ENCODE peak calls at places on chromosomes 12 and 14, in four cellular contexts. C is A549; Z is CD8-positive, alpha-beta T cell; E is keratinocyte. N is an unnamed sample.

GRCh38 chr14:24246765-24247212 is 4.4 kb upstream of the TINF2 start:
- DNase-seq in C (no peak), Z (no peak), E (no peak), N (peak)

GRCh38 chr12:104656383-104656782 is 199.6 kb downstream of the CHST11 start:
- DNase-seq in C (no peak), Z (no peak), E (no peak), N (no peak)

GRCh38 chr14:106506901-106507305 is 980.5 kb downstream of the TMEM121 start:
- DNase-seq in C (no peak), Z (peak), E (no peak), N (no peak)

GRCh38 chr14:49641697-49642129 is 6.7 kb upstream of the DNAAF2 start:
- DNase-seq in C (no peak), Z (no peak), E (no peak), N (no peak)

GRCh38 chr14:73741876-73742519 is 27.8 kb upstream of the PNMA1 start:
- DNase-seq in C (no peak), Z (no peak), E (no peak), N (no peak)

GRCh38 chr12:127145929-127146789 is 1120.8 kb upstream of the TMEM132C start:
- DNase-seq in C (peak), Z (peak), E (no peak), N (no peak)

GRCh38 chr12:3313655-3314305 is 177.2 kb upstream of the PRMT8 start:
- DNase-seq in C (peak), Z (no peak), E (no peak), N (no peak)

GRCh38 chr12:108811411-108812185 is 45.8 kb downstream of the SSH1 start:
- DNase-seq in C (no peak), Z (no peak), E (no peak), N (no peak)

GRCh38 chr12:108649668-108650067 is 16.0 kb upstream of the SELPLG start:
- DNase-seq in C (peak), Z (no peak), E (no peak), N (no peak)

GRCh38 chr14:93648440-93649168 is 139.7 kb downstream of the PRIMA1 start:
- DNase-seq in C (peak), Z (no peak), E (no peak), N (no peak)

GRCh38 chr14:22472935-22473854 is 115.8 kb downstream of the DAD1 start:
- DNase-seq in C (peak), Z (no peak), E (no peak), N (no peak)

GRCh38 chr14:74019743-74020142 is 594 bp downstream of the BBOF1 start:
- DNase-seq in C (peak), Z (no peak), E (no peak), N (no peak)

GRCh38 chr12:130626601-130627000 is 89.5 kb downstream of the RIMBP2 start:
- DNase-seq in C (no peak), Z (no peak), E (no peak), N (no peak)

GRCh38 chr14:31090872-31091764 is 64.9 kb upstream of the STRN3 start:
- DNase-seq in C (peak), Z (no peak), E (no peak), N (no peak)

GRCh38 chr14:64755661-64756265 is 51.5 kb downstream of the PLEKHG3 start:
- DNase-seq in C (no peak), Z (peak), E (peak), N (no peak)

GRCh38 chr14:91399868-91400640 is 17.6 kb downstream of the CCDC88C start:
- DNase-seq in C (no peak), Z (no peak), E (no peak), N (peak)

GRCh38 chr12:50642035-50642451 is 121.9 kb upstream of the ATF1 start:
- DNase-seq in C (peak), Z (no peak), E (no peak), N (no peak)

GRCh38 chr14:93099643-93100042 is 16.1 kb downstream of the ITPK1 start:
- DNase-seq in C (no peak), Z (no peak), E (no peak), N (no peak)

GRCh38 chr14:54784060-54784459 is 118.6 kb downstream of the GCH1 start:
- DNase-seq in C (no peak), Z (no peak), E (no peak), N (no peak)

GRCh38 chr12:93407283-93407962 is 29.7 kb downstream of the NUDT4 start:
- DNase-seq in C (no peak), Z (no peak), E (no peak), N (no peak)

GRCh38 chr14:30005114-30005698 is 77.6 kb upstream of the PRKD1 start:
- DNase-seq in C (peak), Z (no peak), E (no peak), N (no peak)

GRCh38 chr14:57136669-57137068 is 132.0 kb downstream of the EXOC5 start:
- DNase-seq in C (no peak), Z (no peak), E (no peak), N (no peak)

GRCh38 chr12:106251636-106252035 is 3.8 kb upstream of the CKAP4 start:
- DNase-seq in C (no peak), Z (no peak), E (no peak), N (no peak)

GRCh38 chr12:100170313-100170858 is 27.7 kb upstream of the BLTP3B start:
- DNase-seq in C (no peak), Z (no peak), E (no peak), N (no peak)

GRCh38 chr12:48815281-48816110 is 2.8 kb upstream of the CACNB3 start:
- DNase-seq in C (peak), Z (no peak), E (no peak), N (no peak)

GRCh38 chr12:77019920-77020319 is 45.4 kb downstream of the E2F7 start:
- DNase-seq in C (no peak), Z (no peak), E (no peak), N (no peak)

GRCh38 chr12:22765731-22766130 is 140.8 kb downstream of the ETNK1 start:
- DNase-seq in C (no peak), Z (no peak), E (no peak), N (no peak)
- TF ChIP-seq CTCF in C (no peak), Z (no peak), E (no peak), N (no peak)

DNA sequence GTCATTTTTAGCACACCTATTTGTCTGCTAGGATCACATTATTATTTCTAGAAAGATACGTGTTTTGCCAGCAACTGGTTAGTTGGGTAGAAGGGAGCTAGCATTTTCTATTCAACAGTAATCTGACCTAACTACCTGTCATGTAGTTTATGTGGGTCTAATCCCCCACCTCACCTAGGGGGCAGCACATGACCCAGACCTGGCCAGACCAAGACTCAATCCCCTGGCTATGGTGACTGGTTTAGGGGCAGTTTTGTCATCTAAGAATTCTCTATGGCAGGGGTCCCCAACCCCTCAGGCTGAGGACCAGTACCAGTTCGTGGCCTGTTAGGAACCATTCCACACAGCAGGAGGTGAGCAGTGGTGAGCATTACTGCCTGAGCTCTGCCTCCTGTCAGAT is 29.5 kb upstream of the EVL start:
- DNase-seq in C (no peak), Z (no peak), E (no peak), N (no peak)
- TF ChIP-seq CTCF in C (no peak), Z (no peak), E (no peak), N (no peak)

GRCh38 chr12:54300267-54300731 is 516 bp downstream of the NFE2 start:
- DNase-seq in C (no peak), Z (no peak), E (no peak), N (no peak)

GRCh38 chr12:54299515-54300266 is 1.1 kb downstream of the NFE2 start:
- DNase-seq in C (no peak), Z (no peak), E (no peak), N (no peak)

GRCh38 chr12:54301428-54302045 is 722 bp upstream of the NFE2 start:
- DNase-seq in C (no peak), Z (no peak), E (no peak), N (no peak)

GRCh38 chr12:54298904-54299303 is 1.9 kb downstream of the NFE2 start:
- DNase-seq in C (no peak), Z (no peak), E (no peak), N (no peak)

DNA sequence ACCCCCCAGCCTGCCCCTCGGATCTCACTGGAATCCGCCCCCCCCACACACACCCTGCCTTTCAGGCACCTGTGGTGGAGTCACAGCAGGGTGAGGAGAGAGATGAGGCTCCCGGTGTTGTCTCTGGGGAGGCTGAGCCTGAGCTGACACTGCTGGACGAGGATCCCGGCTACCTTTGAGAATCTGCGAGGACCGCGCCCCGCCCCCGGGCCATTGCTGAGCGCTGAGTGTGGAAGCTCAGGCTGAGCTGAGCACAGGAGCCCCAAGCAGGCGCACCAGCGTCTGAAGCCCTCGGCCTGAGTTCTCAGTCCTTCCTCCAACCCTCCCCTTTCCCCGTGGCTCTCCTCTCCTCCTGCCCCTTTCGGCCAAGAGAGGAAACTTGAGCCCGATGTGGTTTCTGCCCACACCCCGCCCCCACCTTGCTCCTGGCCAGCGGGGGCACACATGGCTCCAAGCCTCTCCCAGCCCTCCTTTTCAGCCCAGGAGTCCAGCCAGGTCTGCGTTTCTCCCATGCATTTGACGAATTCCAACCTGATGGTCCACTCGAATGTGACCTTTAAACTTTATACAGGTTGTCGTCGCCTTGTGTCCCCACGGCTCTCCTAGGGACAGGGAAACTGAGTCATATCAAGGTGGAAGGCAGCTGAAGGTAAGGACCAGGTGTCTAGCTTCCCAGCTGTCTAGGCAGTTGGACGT is at the start of gene NFE2:
- DNase-seq in C (peak), Z (no peak), E (no peak), N (no peak)
- TF ChIP-seq CTCF in C (no peak), Z (no peak), E (no peak), N (no peak)

DNA sequence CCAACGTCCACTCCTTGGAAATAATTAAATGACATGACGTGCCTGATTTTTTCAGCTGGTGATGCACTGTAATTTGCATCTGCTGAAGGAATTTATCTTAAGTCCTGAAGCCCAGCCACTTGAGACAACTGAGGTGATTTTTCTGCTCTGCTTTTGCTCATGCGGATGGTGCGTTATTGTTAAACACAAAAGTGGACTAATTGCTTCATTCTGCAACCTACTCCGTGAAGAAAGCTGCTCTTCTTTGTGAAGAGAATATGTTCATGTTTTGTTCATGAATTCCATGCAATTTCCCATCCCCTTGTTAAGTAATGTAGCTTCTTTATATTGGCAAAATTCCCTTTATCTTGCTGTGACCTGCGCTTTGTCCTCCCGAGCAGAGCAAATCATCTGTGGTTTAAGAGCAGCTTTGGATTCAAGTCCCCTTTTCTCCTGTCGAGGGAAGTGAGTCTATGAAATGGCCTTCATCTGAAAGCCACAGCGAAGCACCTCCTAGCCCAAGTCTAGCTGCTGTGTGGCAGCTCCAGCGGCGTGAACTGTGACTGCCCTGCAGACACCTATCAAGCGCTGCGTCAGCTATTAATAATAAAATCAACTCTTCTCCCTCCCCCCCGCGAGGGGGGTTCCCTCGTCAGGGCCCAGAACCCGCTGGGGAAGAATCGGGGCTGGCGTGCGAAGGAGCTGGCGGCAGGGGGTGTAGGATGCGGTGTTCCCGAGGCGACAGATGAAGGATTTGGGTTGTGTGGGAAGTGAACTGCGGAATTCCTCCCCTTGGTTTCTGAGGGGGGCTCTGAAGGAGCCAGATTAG is 867 bp upstream of the ATP2A2 start:
- DNase-seq in C (peak), Z (peak), E (no peak), N (no peak)
- TF ChIP-seq CTCF in C (no peak), Z (no peak), E (no peak), N (no peak)

GRCh38 chr12:59365133-59365532 is 230.7 kb upstream of the SLC16A7 start:
- DNase-seq in C (no peak), Z (no peak), E (no peak), N (no peak)
- TF ChIP-seq CTCF in C (no peak), Z (no peak), E (no peak), N (no peak)

DNA sequence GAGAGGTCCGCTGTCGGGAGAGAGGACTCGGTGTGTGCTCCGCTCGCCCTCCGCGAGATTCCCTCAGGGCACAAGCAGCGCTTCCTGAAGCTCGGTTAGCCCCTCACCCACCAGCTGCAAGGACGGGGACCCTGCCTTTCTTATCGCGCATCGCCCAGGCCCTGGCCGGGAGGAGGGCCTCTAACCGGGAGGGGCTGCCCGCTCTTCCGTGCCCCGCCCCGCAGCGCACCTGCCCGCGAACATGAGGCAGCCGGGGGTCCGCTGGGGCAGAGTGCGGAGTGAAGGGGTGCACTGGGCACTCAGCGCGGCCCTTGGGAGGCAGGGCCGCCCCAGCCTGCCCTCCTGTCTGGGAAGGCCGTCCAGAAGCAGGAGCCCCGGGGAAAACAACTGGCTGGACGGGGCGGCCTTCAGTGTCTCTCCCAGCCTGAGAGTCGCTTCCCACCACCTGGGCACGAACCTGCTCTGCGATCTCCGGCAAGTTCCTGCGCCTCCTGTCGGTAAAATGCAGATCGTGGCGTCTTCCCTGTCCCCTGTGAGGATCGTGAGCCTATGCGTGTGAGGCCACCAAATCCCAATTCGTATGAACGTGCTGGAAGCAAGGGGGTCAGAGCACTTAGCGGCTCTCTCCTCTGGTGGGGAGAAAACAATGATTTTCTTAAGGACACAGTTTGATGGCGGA is 28.0 kb upstream of the ADIPOR2 start:
- DNase-seq in C (peak), Z (no peak), E (peak), N (no peak)
- TF ChIP-seq CTCF in C (peak), Z (no peak), E (peak), N (no peak)

DNA sequence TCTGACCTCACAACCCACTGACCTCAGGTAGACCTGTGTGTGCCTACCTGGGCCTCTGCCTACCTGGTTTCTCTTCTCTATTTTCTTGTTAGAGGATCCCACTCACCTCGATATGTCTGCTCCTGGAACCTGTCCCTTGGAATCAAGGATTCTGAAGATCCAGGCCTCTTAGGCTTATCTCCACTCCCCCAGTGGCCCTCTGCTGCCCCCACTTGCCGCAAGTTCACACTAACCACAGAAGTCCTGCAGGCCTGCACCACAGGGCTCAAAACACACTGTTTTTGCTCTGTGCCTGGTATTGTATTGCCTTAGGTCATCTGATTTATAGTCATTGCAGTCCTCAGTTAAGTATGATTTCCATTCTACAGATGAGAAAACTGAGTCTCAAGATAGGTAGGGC is 15.3 kb upstream of the NRXN3 start:
- DNase-seq in C (peak), Z (no peak), E (no peak), N (no peak)
- TF ChIP-seq CTCF in C (peak), Z (no peak), E (no peak), N (no peak)

DNA sequence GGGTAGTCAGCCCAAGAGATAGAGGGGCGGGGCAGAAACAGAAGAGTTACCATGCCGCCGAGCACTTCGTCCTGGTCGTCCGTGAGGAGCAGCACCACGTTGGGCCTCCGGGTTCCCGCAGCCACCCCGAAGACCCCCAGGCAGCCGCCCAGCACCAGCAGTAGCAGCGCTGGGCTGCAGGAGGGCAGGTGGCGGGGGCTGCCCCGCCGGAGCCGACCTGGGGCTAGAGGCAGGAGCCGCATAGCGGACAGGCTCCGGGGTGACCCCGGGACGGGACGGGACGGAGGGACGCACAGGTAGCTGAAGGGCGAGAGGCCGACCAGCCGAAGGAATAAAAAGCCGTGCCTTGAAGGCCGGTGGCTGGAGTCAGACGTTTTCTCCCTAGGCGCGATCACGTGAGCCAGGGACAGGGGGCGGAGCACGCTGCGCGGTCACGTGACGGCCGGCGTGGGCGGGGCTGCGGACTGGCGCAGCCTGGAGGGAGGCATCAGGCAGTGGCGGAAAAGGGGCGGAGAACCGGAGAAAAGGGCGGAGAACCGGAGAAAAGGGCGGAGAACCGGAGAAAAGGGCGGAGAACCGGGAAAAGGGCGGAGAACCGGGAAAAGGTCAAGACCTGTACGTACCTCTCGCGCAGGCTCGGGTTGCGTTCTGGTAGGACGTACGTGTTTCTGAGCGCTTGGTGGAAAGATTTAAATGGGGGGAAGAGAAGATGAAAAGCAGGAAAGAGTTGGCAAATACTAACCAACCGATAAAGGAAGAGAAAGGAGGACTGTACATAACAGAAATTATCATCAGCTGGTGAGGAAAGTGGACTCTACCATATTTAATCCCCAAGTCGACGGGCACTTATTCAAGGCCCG is at the start of gene GNS:
- DNase-seq in C (peak), Z (peak), E (peak), N (peak)
- TF ChIP-seq CTCF in C (no peak), Z (no peak), E (no peak), N (no peak)

GRCh38 chr12:111687952-111688351 is 2.1 kb downstream of the ACAD10 start:
- DNase-seq in C (no peak), Z (no peak), E (no peak), N (no peak)

GRCh38 chr12:111687255-111687654 is 1.4 kb downstream of the ACAD10 start:
- DNase-seq in C (peak), Z (no peak), E (no peak), N (no peak)

GRCh38 chr12:111693818-111694217 is 8.0 kb downstream of the ACAD10 start:
- DNase-seq in C (no peak), Z (no peak), E (no peak), N (no peak)

GRCh38 chr12:111691262-111691661 is 5.4 kb downstream of the ACAD10 start:
- DNase-seq in C (no peak), Z (no peak), E (no peak), N (no peak)

DNA sequence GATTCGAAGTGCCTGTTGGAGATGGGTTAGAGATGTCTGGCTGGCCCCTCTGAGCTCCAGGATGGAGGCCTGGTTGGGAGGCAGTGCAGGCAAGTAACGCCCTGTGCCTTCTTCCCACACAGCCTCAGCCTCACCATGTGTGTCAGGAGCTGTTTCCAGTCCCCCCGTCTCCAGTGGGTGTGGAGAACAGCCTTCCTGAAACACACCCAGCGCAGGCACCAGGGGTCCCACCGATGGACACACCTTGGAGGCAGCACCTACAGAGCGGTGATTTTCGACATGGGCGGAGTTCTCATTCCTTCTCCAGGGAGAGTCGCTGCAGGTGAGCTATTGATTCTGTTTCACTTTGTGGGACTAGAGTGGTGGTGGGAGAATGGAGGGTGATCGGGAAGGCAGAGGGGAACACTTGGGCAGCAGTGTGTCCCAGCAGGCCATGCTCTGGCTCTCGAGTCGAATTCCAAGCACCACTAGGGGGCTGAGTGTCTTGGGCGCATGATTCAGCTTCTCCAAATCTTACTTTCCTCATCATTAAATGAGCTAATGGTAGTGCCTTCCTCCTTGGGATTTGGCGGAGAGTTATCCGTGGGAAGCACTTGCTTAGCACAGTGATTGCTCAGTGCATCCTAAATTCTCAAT is 6.8 kb downstream of the ACAD10 start:
- DNase-seq in C (peak), Z (no peak), E (no peak), N (no peak)
- TF ChIP-seq CTCF in C (peak), Z (no peak), E (peak), N (no peak)

N was measured in activated B cell treated with CpG ODN at 0.5 μM for 24 hours.